ENCODE peak calls at places on chromosomes 16 and 17, in ten cellular contexts. I is dermis microvascular lymphatic vessel endothelial cell; H is B cell; K is GM12892; B is occipital lobe; N is activated T-helper 2 cell treated with anti-CD3 and anti-CD28 coated beads, Interferon-gamma antibody, Interleukin-2, Interleukin-4, amounts not matched to agents 10 μg/mL and 5 μg/mL and 100 μg/mL, durations not matched to agents 14 hours and 24 hours and 36 hours; Y is CD8-positive, alpha-beta memory T cell; L is memory B cell; G is non-pigmented ciliary epithelial cell; Q is cardiac muscle cell. V is an unnamed sample.

GRCh38 chr16:20904507-20905079 is 4.0 kb downstream of the LYRM1 start:
- DNase-seq in N (peak; percentile 27), Y (peak; percentile 52), K (no peak), L (peak; percentile 53), B (no peak), I (peak; percentile 97), H (peak; percentile 78), G (no peak), Q (peak; percentile 88), V (peak; percentile 28)

GRCh38 chr16:797120-797420 is 3.5 kb downstream of the GNG13 start:
- DNase-seq in Q (no peak), H (no peak), N (no peak), I (no peak), B (no peak), K (no peak), Y (no peak), L (no peak), G (no peak), V (peak; percentile 40)

GRCh38 chr17:80785477-80786178 is 206.0 kb upstream of the CHMP6 start:
- DNase-seq in L (no peak), G (no peak), K (no peak), I (no peak), B (peak; percentile 55), Q (no peak), Y (no peak), N (no peak), H (no peak), V (no peak)

GRCh38 chr17:45414997-45415881 is 17.4 kb downstream of the ARHGAP27 start:
- DNase-seq in K (no peak), B (no peak), Q (no peak), H (no peak), Y (no peak), N (no peak), I (no peak), L (no peak), G (no peak), V (no peak)

GRCh38 chr16:2027024-2028010 is 615 bp downstream of the NHERF2 start:
- DNase-seq in Y (peak; percentile 32), G (no peak), K (no peak), I (no peak), N (no peak), H (peak; percentile 54), B (no peak), Q (peak; percentile 30), L (no peak), V (peak; percentile 56)

GRCh38 chr17:7295230-7296180 is 1.1 kb upstream of the YBX2 start:
- DNase-seq in K (no peak), B (no peak), L (no peak), N (no peak), G (no peak), H (peak; percentile 30), Y (no peak), Q (no peak), I (no peak), V (no peak)

GRCh38 chr17:78226752-78227454 is 4.5 kb upstream of the TMEM235 start:
- DNase-seq in L (no peak), H (no peak), N (no peak), K (no peak), B (no peak), G (no peak), Q (no peak), Y (no peak), I (no peak), V (no peak)

GRCh38 chr17:82692268-82692667 is 6.2 kb downstream of the RAB40B start:
- DNase-seq in Q (no peak), N (no peak), Y (no peak), H (no peak), I (no peak), K (no peak), L (no peak), B (no peak), G (no peak), V (no peak)

GRCh38 chr16:66168777-66169176 is 197.7 kb upstream of the CDH5 start:
- DNase-seq in K (no peak), N (no peak), Y (no peak), G (no peak), B (no peak), L (no peak), H (no peak), Q (no peak), I (no peak), V (no peak)

GRCh38 chr16:81832801-81833547 is 53.9 kb downstream of the PLCG2 start:
- DNase-seq in B (no peak), I (no peak), G (no peak), Q (no peak), N (no peak), L (no peak), K (no peak), Y (no peak), H (peak; percentile 57), V (no peak)

GRCh38 chr17:80783461-80783860 is 208.2 kb upstream of the CHMP6 start:
- DNase-seq in Y (no peak), I (no peak), H (no peak), L (no peak), B (no peak), G (no peak), N (no peak), K (no peak), Q (no peak), V (no peak)

GRCh38 chr17:78351449-78352006 is 8.3 kb downstream of the SOCS3 start:
- DNase-seq in B (peak; percentile 90), G (peak; percentile 65), Q (peak; percentile 100), I (no peak), L (no peak), Y (no peak), N (no peak), H (no peak), K (no peak), V (no peak)

GRCh38 chr17:66957951-66958579 is 6.4 kb upstream of the CACNG4 start:
- DNase-seq in B (no peak), K (no peak), Y (no peak), N (no peak), H (no peak), L (no peak), G (no peak), I (no peak), Q (no peak), V (peak; percentile 25)

GRCh38 chr16:2061526-2061925 is 13.7 kb downstream of the TSC2 start:
- DNase-seq in H (no peak), I (no peak), B (no peak), L (no peak), Y (no peak), Q (no peak), N (no peak), K (no peak), G (no peak), V (no peak)

GRCh38 chr17:51819341-51819740 is 339.2 kb downstream of the CA10 start:
- DNase-seq in L (no peak), K (no peak), N (no peak), H (no peak), I (no peak), B (no peak), G (no peak), Q (no peak), Y (no peak), V (no peak)

GRCh38 chr17:55710410-55710809 is 12.3 kb downstream of the TMEM100 start:
- DNase-seq in G (no peak), H (no peak), K (no peak), Y (no peak), N (no peak), B (no peak), L (no peak), I (peak; percentile 55), Q (peak; percentile 43), V (no peak)

GRCh38 chr17:38510424-38511125 is 82.3 kb downstream of the ARHGAP23 start:
- DNase-seq in H (no peak), K (peak; percentile 28), I (no peak), L (no peak), Q (peak; percentile 50), Y (no peak), G (no peak), N (no peak), B (no peak), V (no peak)

GRCh38 chr17:13288248-13288647 is 270.4 kb upstream of the ELAC2 start:
- DNase-seq in I (no peak), Y (no peak), K (no peak), N (no peak), G (no peak), L (no peak), Q (no peak), B (no peak), H (no peak), V (no peak)

GRCh38 chr17:73194514-73195222 is 1.8 kb downstream of the COG1 start:
- DNase-seq in N (no peak), I (no peak), K (no peak), G (peak; percentile 55), Q (no peak), H (no peak), B (no peak), L (no peak), Y (no peak), V (no peak)

GRCh38 chr17:7034955-7035590 is 742 bp upstream of the SLC16A13 start:
- DNase-seq in K (no peak), L (no peak), G (no peak), Q (no peak), B (no peak), Y (peak; percentile 67), N (no peak), I (no peak), H (no peak), V (no peak)

GRCh38 chr17:12613566-12613965 is 52.1 kb upstream of the MYOCD start:
- DNase-seq in B (no peak), N (no peak), L (no peak), G (no peak), Q (peak; percentile 28), K (no peak), I (peak; percentile 86), Y (no peak), H (no peak), V (no peak)

GRCh38 chr16:48597563-48598392 is 12.2 kb downstream of the N4BP1 start:
- DNase-seq in B (no peak), H (no peak), I (no peak), Q (peak; percentile 18), L (no peak), K (no peak), G (no peak), N (no peak), Y (no peak), V (no peak)

GRCh38 chr17:17001874-17002520 is 30.1 kb upstream of the TNFRSF13B start:
- DNase-seq in H (peak; percentile 88), B (peak; percentile 48), Q (peak; percentile 75), Y (peak; percentile 67), L (peak; percentile 77), K (peak; percentile 92), N (peak; percentile 70), G (no peak), I (peak; percentile 20), V (peak; percentile 88)

GRCh38 chr17:5584383-5584951 is at the start of gene NLRP1:
- DNase-seq in H (peak; percentile 88), B (no peak), G (peak; percentile 75), I (peak; percentile 37), L (peak; percentile 87), Y (peak; percentile 97), N (peak; percentile 92), Q (peak; percentile 97), K (peak; percentile 88), V (no peak)

GRCh38 chr17:81831957-81832607 is 1.0 kb downstream of the MCRIP1 start:
- DNase-seq in H (peak; percentile 54), Y (peak; percentile 46), G (no peak), L (peak; percentile 45), K (no peak), Q (no peak), N (peak; percentile 45), I (no peak), B (no peak), V (peak; percentile 44)

GRCh38 chr17:56834380-56835258 is 668 bp downstream of the DGKE start:
- DNase-seq in H (peak; percentile 78), G (no peak), Y (peak; percentile 72), N (peak; percentile 67), K (peak; percentile 36), I (no peak), L (peak; percentile 58), B (peak; percentile 53), Q (peak; percentile 17), V (peak; percentile 74)

GRCh38 chr16:89453662-89454321 is 36.6 kb downstream of the ANKRD11 start:
- DNase-seq in I (no peak), N (no peak), G (no peak), B (no peak), L (no peak), K (no peak), Q (peak; percentile 52), Y (no peak), H (peak; percentile 39), V (no peak)

GRCh38 chr16:70437582-70438324 is 1.1 kb downstream of the ST3GAL2 start:
- DNase-seq in Y (no peak), I (no peak), K (no peak), N (no peak), G (no peak), Q (peak; percentile 71), B (peak; percentile 39), L (no peak), H (no peak), V (no peak)

V was measured in NCI-H146.